ENCODE peak calls at places on chromosomes 11 and 22, in four cellular contexts. One of them, this sample, is unnamed.

GRCh38 chr11:114290503-114291239 is 5.5 kb upstream of the NNMT start:
- DNase-seq in NCI-H1105: no peak
- DNase-seq in Daoy: no peak
- DNase-seq in activated CD4-positive, CD25-positive, alpha-beta regulatory T cell: no peak
- DNase-seq in this sample: no peak

GRCh38 chr11:33774356-33775063 is at the start of gene FBXO3:
- DNase-seq in NCI-H1105: peak; percentile 95
- DNase-seq in Daoy: peak; percentile 88
- DNase-seq in activated CD4-positive, CD25-positive, alpha-beta regulatory T cell: peak; percentile 69
- DNase-seq in this sample: peak; percentile 89

GRCh38 chr22:28440517-28441366 is 238.9 kb downstream of the TTC28 start:
- DNase-seq in NCI-H1105: no peak
- DNase-seq in Daoy: no peak
- DNase-seq in activated CD4-positive, CD25-positive, alpha-beta regulatory T cell: no peak
- DNase-seq in this sample: no peak

GRCh38 chr11:2929880-2930704 is 872 bp upstream of the PHLDA2 start:
- DNase-seq in activated CD4-positive, CD25-positive, alpha-beta regulatory T cell: no peak
- DNase-seq in Daoy: peak; percentile 81
- DNase-seq in NCI-H1105: peak; percentile 14
- DNase-seq in this sample: no peak

GRCh38 chr22:45007247-45007945 is 2.4 kb downstream of the PHF21B start:
- DNase-seq in activated CD4-positive, CD25-positive, alpha-beta regulatory T cell: no peak
- DNase-seq in Daoy: peak; percentile 72
- DNase-seq in NCI-H1105: peak; percentile 69
- DNase-seq in this sample: no peak

GRCh38 chr11:63763506-63764200 is 4.9 kb downstream of the ZFTA start:
- DNase-seq in Daoy: no peak
- DNase-seq in NCI-H1105: no peak
- DNase-seq in activated CD4-positive, CD25-positive, alpha-beta regulatory T cell: no peak
- DNase-seq in this sample: no peak

GRCh38 chr22:30803679-30804078 is 109.0 kb downstream of the OSBP2 start:
- DNase-seq in Daoy: no peak
- DNase-seq in NCI-H1105: no peak
- DNase-seq in activated CD4-positive, CD25-positive, alpha-beta regulatory T cell: no peak
- DNase-seq in this sample: no peak

GRCh38 chr11:2734181-2735052 is 34.6 kb upstream of the KCNQ1OT1 start:
- DNase-seq in Daoy: peak; percentile 66
- DNase-seq in NCI-H1105: no peak
- DNase-seq in activated CD4-positive, CD25-positive, alpha-beta regulatory T cell: no peak
- DNase-seq in this sample: no peak

GRCh38 chr22:42797021-42797420 is 60.1 kb downstream of the ARFGAP3 start:
- DNase-seq in NCI-H1105: no peak
- DNase-seq in activated CD4-positive, CD25-positive, alpha-beta regulatory T cell: no peak
- DNase-seq in Daoy: no peak
- DNase-seq in this sample: no peak

GRCh38 chr11:63667993-63668392 is 3.2 kb downstream of the ATL3 start:
- DNase-seq in activated CD4-positive, CD25-positive, alpha-beta regulatory T cell: no peak
- DNase-seq in NCI-H1105: no peak
- DNase-seq in Daoy: peak; percentile 71
- DNase-seq in this sample: no peak

GRCh38 chr11:95459268-95460040 is 228.5 kb upstream of the SESN3 start:
- DNase-seq in Daoy: no peak
- DNase-seq in activated CD4-positive, CD25-positive, alpha-beta regulatory T cell: no peak
- DNase-seq in NCI-H1105: peak; percentile 84
- DNase-seq in this sample: no peak

GRCh38 chr11:3859373-3859881 is 4.0 kb downstream of the STIM1 start:
- DNase-seq in NCI-H1105: no peak
- DNase-seq in Daoy: no peak
- DNase-seq in activated CD4-positive, CD25-positive, alpha-beta regulatory T cell: no peak
- DNase-seq in this sample: no peak

GRCh38 chr11:5992604-5993251 is 5.9 kb upstream of the OR52L1 start:
- DNase-seq in Daoy: no peak
- DNase-seq in activated CD4-positive, CD25-positive, alpha-beta regulatory T cell: no peak
- DNase-seq in NCI-H1105: no peak
- DNase-seq in this sample: no peak

GRCh38 chr11:40240284-40240683 is 1219.2 kb downstream of the LRRC4C start:
- DNase-seq in NCI-H1105: no peak
- DNase-seq in Daoy: no peak
- DNase-seq in activated CD4-positive, CD25-positive, alpha-beta regulatory T cell: no peak
- DNase-seq in this sample: no peak

GRCh38 chr11:126169291-126169690 is 42.2 kb downstream of the RPUSD4 start:
- DNase-seq in NCI-H1105: no peak
- DNase-seq in Daoy: no peak
- DNase-seq in activated CD4-positive, CD25-positive, alpha-beta regulatory T cell: no peak
- DNase-seq in this sample: no peak

GRCh38 chr11:61966673-61967176 is 709 bp downstream of the FTH1 start:
- DNase-seq in NCI-H1105: no peak
- DNase-seq in Daoy: peak; percentile 45
- DNase-seq in activated CD4-positive, CD25-positive, alpha-beta regulatory T cell: no peak
- DNase-seq in this sample: no peak

GRCh38 chr11:29432719-29433325 is 584.0 kb downstream of the KCNA4 start:
- DNase-seq in Daoy: peak; percentile 16
- DNase-seq in activated CD4-positive, CD25-positive, alpha-beta regulatory T cell: no peak
- DNase-seq in NCI-H1105: no peak
- DNase-seq in this sample: no peak

GRCh38 chr22:26589845-26590524 is at the start of gene TPST2:
- DNase-seq in activated CD4-positive, CD25-positive, alpha-beta regulatory T cell: peak; percentile 55
- DNase-seq in Daoy: peak; percentile 81
- DNase-seq in NCI-H1105: peak; percentile 69
- DNase-seq in this sample: peak; percentile 37

GRCh38 chr22:29011200-29011867 is 50.3 kb downstream of the C22orf31 start:
- DNase-seq in Daoy: no peak
- DNase-seq in NCI-H1105: peak; percentile 5
- DNase-seq in activated CD4-positive, CD25-positive, alpha-beta regulatory T cell: no peak
- DNase-seq in this sample: no peak

GRCh38 chr11:45075519-45075918 is 70.9 kb upstream of the PRDM11 start:
- DNase-seq in Daoy: no peak
- DNase-seq in NCI-H1105: no peak
- DNase-seq in activated CD4-positive, CD25-positive, alpha-beta regulatory T cell: no peak
- DNase-seq in this sample: no peak

GRCh38 chr11:23536907-23537306 is 676.6 kb upstream of the CCDC179 start:
- DNase-seq in Daoy: no peak
- DNase-seq in NCI-H1105: no peak
- DNase-seq in activated CD4-positive, CD25-positive, alpha-beta regulatory T cell: no peak
- DNase-seq in this sample: no peak

GRCh38 chr11:68988486-68988885 is 7.7 kb upstream of the MRGPRD start:
- DNase-seq in Daoy: no peak
- DNase-seq in activated CD4-positive, CD25-positive, alpha-beta regulatory T cell: no peak
- DNase-seq in NCI-H1105: no peak
- DNase-seq in this sample: no peak

GRCh38 chr22:46027219-46028068 is 50.5 kb upstream of the WNT7B start:
- DNase-seq in Daoy: no peak
- DNase-seq in NCI-H1105: no peak
- DNase-seq in activated CD4-positive, CD25-positive, alpha-beta regulatory T cell: no peak
- DNase-seq in this sample: no peak

GRCh38 chr11:17506942-17507341 is 30.3 kb upstream of the ABCC8 start:
- DNase-seq in activated CD4-positive, CD25-positive, alpha-beta regulatory T cell: no peak
- DNase-seq in Daoy: no peak
- DNase-seq in NCI-H1105: no peak
- DNase-seq in this sample: no peak

GRCh38 chr11:125114518-125114917 is 3.1 kb upstream of the TMEM218 start:
- DNase-seq in NCI-H1105: no peak
- DNase-seq in Daoy: peak; percentile 5
- DNase-seq in activated CD4-positive, CD25-positive, alpha-beta regulatory T cell: no peak
- DNase-seq in this sample: no peak

GRCh38 chr11:1200611-1201191 is 22.2 kb upstream of the MUC5B start:
- DNase-seq in Daoy: no peak
- DNase-seq in activated CD4-positive, CD25-positive, alpha-beta regulatory T cell: no peak
- DNase-seq in NCI-H1105: no peak
- DNase-seq in this sample: no peak

GRCh38 chr22:30348395-30348794 is 8.3 kb downstream of the SF3A1 start:
- DNase-seq in Daoy: no peak
- DNase-seq in activated CD4-positive, CD25-positive, alpha-beta regulatory T cell: no peak
- DNase-seq in NCI-H1105: no peak
- DNase-seq in this sample: no peak